ENCODE peak calls at places on chromosomes 13 and 19, in eight cellular contexts. W is heart right ventricle, I is brain microvascular endothelial cell, Y is colonic mucosa, M is bronchial epithelial cell, G is fibroblast of lung, O is kidney, F is prostate gland. T is an unnamed sample.

GRCh38 chr19:45638930-45639729 is at the start of gene EML2:
- DNase-seq in W (no peak), I (no peak), Y (peak), M (peak), G (no peak), O (peak), F (peak), T (no peak)

GRCh38 chr19:49574206-49574755 is 6.1 kb downstream of the NOSIP start:
- DNase-seq in W (no peak), I (no peak), Y (no peak), M (peak), G (no peak), O (no peak), F (no peak), T (no peak)

GRCh38 chr19:6766357-6767080 is 716 bp downstream of the SH2D3A start:
- DNase-seq in W (no peak), I (no peak), Y (no peak), M (peak), G (no peak), O (no peak), F (no peak), T (no peak)

GRCh38 chr13:31970237-31970930 is 61.2 kb upstream of the FRY start:
- DNase-seq in W (no peak), I (peak), Y (no peak), M (peak), G (peak), O (no peak), F (no peak), T (no peak)

GRCh38 chr13:26163812-26164211 is 58.3 kb downstream of the RNF6 start:
- DNase-seq in W (no peak), I (no peak), Y (no peak), M (no peak), G (no peak), O (no peak), F (no peak), T (no peak)

GRCh38 chr13:36131931-36132297 is 732 bp upstream of the DCLK1 start:
- DNase-seq in W (peak), I (peak), Y (peak), M (no peak), G (peak), O (peak), F (no peak), T (peak)

GRCh38 chr19:12847159-12848139 is 9.1 kb downstream of the MAST1 start:
- DNase-seq in W (peak), I (peak), Y (peak), M (peak), G (peak), O (peak), F (peak), T (peak)

GRCh38 chr13:20814224-20814910 is 40.6 kb upstream of the EEF1AKMT1 start:
- DNase-seq in W (peak), I (peak), Y (peak), M (peak), G (peak), O (peak), F (peak), T (peak)

GRCh38 chr19:45315304-45315703 is 7.4 kb downstream of the CKM start:
- DNase-seq in W (no peak), I (no peak), Y (no peak), M (no peak), G (no peak), O (no peak), F (no peak), T (no peak)

GRCh38 chr19:47229674-47230121 is 1.3 kb downstream of the BBC3 start:
- DNase-seq in W (no peak), I (no peak), Y (peak), M (no peak), G (peak), O (no peak), F (no peak), T (no peak)

GRCh38 chr19:47093841-47094240 is 19.7 kb downstream of the ZC3H4 start:
- DNase-seq in W (no peak), I (no peak), Y (no peak), M (no peak), G (no peak), O (peak), F (no peak), T (no peak)

GRCh38 chr13:111874981-111875380 is 192.0 kb upstream of the SOX1 start:
- DNase-seq in W (no peak), I (no peak), Y (no peak), M (no peak), G (no peak), O (no peak), F (no peak), T (no peak)

GRCh38 chr19:11767633-11768133 is 883 bp downstream of the ZNF441 start:
- DNase-seq in W (peak), I (peak), Y (peak), M (peak), G (peak), O (peak), F (peak), T (no peak)

GRCh38 chr13:77492982-77493381 is 42.5 kb upstream of the SCEL start:
- DNase-seq in W (no peak), I (peak), Y (no peak), M (peak), G (peak), O (no peak), F (no peak), T (no peak)

GRCh38 chr13:110042253-110042652 is 255.9 kb upstream of the IRS2 start:
- DNase-seq in W (no peak), I (no peak), Y (no peak), M (no peak), G (no peak), O (no peak), F (no peak), T (peak)

GRCh38 chr13:44396963-44397580 is 23.4 kb downstream of the SERP2 start:
- DNase-seq in W (peak), I (peak), Y (no peak), M (no peak), G (peak), O (peak), F (no peak), T (peak)

GRCh38 chr13:49690133-49690989 is 925 bp downstream of the EBPL start:
- DNase-seq in W (no peak), I (peak), Y (peak), M (peak), G (peak), O (no peak), F (peak), T (no peak)
- TF ChIP-seq CTCF in W (no peak), I (no peak), Y (no peak), M (no peak), G (no peak), O (no peak), F (no peak), T (no peak)

GRCh38 chr19:56355517-56355916 is 37.8 kb downstream of the ZNF582 start:
- DNase-seq in W (no peak), I (no peak), Y (no peak), M (no peak), G (no peak), O (no peak), F (no peak), T (no peak)

GRCh38 chr19:56351208-56351607 is 36.6 kb upstream of the ZSCAN5A start:
- DNase-seq in W (no peak), I (no peak), Y (no peak), M (no peak), G (no peak), O (no peak), F (no peak), T (no peak)

GRCh38 chr19:56348289-56348877 is 33.7 kb upstream of the ZSCAN5A start:
- DNase-seq in W (no peak), I (peak), Y (no peak), M (peak), G (peak), O (no peak), F (no peak), T (no peak)

GRCh38 chr19:56347163-56347778 is 32.6 kb upstream of the ZSCAN5A start:
- DNase-seq in W (no peak), I (no peak), Y (no peak), M (no peak), G (no peak), O (no peak), F (no peak), T (no peak)

GRCh38 chr19:56350416-56351045 is 35.9 kb upstream of the ZSCAN5A start:
- DNase-seq in W (peak), I (peak), Y (peak), M (peak), G (peak), O (no peak), F (peak), T (no peak)
- TF ChIP-seq CTCF in W (peak), I (peak), Y (peak), M (peak), G (peak), O (peak), F (peak), T (peak)

GRCh38 chr13:52845766-52846566 is 2.5 kb downstream of the PCDH8 start:
- DNase-seq in W (no peak), I (no peak), Y (peak), M (no peak), G (peak), O (peak), F (no peak), T (no peak)

GRCh38 chr13:52846567-52847321 is 1.7 kb downstream of the PCDH8 start:
- DNase-seq in W (peak), I (no peak), Y (peak), M (no peak), G (peak), O (peak), F (peak), T (no peak)

GRCh38 chr13:52847682-52848432 is 583 bp downstream of the PCDH8 start:
- DNase-seq in W (no peak), I (no peak), Y (no peak), M (no peak), G (no peak), O (no peak), F (no peak), T (no peak)

GRCh38 chr13:52847322-52847681 is 1.1 kb downstream of the PCDH8 start:
- DNase-seq in W (no peak), I (no peak), Y (no peak), M (no peak), G (no peak), O (peak), F (no peak), T (no peak)

DNA sequence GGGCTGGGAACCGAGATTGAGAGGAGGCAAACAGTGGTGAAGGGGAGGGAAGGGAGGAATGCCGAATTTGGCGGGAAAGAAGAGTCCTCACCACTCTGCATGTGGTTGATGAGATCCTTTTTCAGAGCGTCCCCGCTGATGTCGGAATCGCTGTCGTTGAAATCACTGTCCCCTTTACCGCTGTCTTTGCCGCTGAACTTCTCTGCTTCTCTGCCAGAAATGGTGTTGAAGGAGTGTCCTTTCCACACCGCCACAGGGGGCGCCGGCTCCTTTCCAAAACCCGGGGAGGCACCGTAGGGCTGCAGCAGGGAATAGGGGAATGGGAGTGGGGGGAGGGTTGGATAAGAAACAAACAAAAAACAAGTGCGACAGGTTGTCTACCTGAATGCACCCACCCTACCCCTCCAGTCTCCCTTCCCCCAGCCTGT is 3.1 kb downstream of the PCDH8 start:
- DNase-seq in W (no peak), I (no peak), Y (no peak), M (no peak), G (no peak), O (no peak), F (no peak), T (no peak)
- TF ChIP-seq CTCF in W (no peak), I (peak), Y (no peak), M (no peak), G (no peak), O (no peak), F (no peak), T (no peak)

GRCh38 chr19:53947624-53948023 is 15.1 kb upstream of the CACNG8 start:
- DNase-seq in W (no peak), I (no peak), Y (no peak), M (no peak), G (no peak), O (no peak), F (no peak), T (no peak)
- TF ChIP-seq CTCF in W (no peak), I (peak), Y (no peak), M (no peak), G (peak), O (no peak), F (no peak), T (no peak)

GRCh38 chr19:990119-990571 is 6.0 kb downstream of the WDR18 start:
- DNase-seq in W (no peak), I (no peak), Y (no peak), M (no peak), G (no peak), O (no peak), F (no peak), T (no peak)

GRCh38 chr19:988510-988909 is 4.4 kb downstream of the WDR18 start:
- DNase-seq in W (no peak), I (no peak), Y (no peak), M (no peak), G (no peak), O (no peak), F (no peak), T (no peak)

GRCh38 chr19:990746-991145 is 6.6 kb downstream of the WDR18 start:
- DNase-seq in W (no peak), I (no peak), Y (no peak), M (no peak), G (no peak), O (no peak), F (no peak), T (no peak)

GRCh38 chr19:988081-988480 is 3.9 kb downstream of the WDR18 start:
- DNase-seq in W (no peak), I (no peak), Y (no peak), M (no peak), G (no peak), O (no peak), F (no peak), T (no peak)

DNA sequence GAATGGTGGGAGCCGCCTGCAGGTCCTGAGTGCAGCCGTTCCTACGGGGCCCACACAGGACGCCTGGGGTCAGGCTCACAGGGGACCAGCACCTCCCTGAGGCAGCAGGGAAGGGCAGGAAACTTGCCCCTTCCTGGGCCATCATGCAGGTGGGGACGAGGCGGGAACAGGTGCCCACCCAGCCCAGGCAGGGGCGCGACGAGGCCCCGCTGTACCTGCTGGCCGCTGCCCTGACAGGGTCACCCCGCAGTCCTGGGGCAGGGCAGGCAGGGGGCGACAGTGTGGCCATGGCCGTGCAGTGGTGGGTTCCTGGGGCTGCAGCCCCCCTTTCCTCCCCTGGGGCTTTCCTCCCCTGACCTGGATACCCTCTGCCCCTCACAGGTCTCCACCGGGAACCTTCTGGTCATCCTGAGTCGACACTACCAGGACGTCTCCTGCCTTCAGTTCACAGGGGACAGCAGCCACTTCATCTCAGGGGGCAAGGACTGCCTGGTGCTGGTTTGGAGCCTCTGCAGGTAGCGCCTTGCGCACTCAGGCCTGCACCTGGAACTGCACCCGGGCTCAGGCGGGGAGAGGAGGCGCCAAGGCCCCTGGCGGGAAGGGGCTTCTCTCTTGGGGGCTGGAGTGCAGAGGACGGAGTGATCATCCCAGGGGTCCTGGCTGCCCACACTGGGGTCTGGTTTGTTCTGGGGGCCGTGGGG is 5.4 kb downstream of the WDR18 start:
- DNase-seq in W (no peak), I (no peak), Y (no peak), M (no peak), G (no peak), O (no peak), F (no peak), T (no peak)
- TF ChIP-seq CTCF in W (no peak), I (peak), Y (no peak), M (peak), G (peak), O (no peak), F (no peak), T (no peak)

GRCh38 chr19:5504115-5504514 is 48.9 kb downstream of the ZNRF4 start:
- DNase-seq in W (no peak), I (no peak), Y (no peak), M (no peak), G (no peak), O (no peak), F (no peak), T (no peak)
- TF ChIP-seq CTCF in W (no peak), I (peak), Y (no peak), M (peak), G (peak), O (no peak), F (no peak), T (no peak)

DNA sequence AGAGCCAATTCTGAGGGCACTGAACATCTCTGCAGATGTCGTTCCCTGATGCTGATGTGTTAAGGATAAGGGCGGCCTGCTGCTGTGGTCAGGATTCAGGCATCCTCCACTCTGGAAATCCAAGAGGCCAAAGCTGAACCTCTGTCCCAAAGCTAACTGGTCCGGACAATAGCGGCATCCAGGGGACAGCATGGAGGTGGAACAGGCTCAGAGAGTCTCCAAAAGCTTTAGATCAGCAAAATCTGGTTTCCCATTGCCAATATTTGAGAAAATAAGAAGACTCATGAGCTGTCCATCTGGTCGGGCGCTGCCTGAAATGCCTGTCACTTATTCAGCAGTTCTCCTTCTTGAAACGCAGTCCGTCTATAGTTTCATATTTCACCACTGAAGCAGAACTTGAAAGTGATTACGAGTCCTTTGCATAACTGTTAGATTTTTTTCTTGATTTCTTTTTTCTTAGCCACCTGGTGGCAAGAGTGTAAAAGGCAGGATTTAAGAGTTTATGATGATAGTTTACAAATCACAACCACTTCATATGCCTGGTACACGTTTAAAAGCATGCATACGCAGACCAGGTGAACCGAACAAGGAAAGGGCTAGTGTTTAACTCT is 45.9 kb downstream of the GGACT start:
- DNase-seq in W (no peak), I (peak), Y (no peak), M (peak), G (peak), O (no peak), F (no peak), T (peak)
- TF ChIP-seq CTCF in W (no peak), I (peak), Y (peak), M (peak), G (peak), O (peak), F (no peak), T (peak)

GRCh38 chr19:18855647-18856384 is 24.1 kb downstream of the UPF1 start:
- DNase-seq in W (no peak), I (no peak), Y (no peak), M (no peak), G (no peak), O (no peak), F (no peak), T (no peak)

GRCh38 chr19:18854982-18855381 is 23.2 kb downstream of the UPF1 start:
- DNase-seq in W (no peak), I (no peak), Y (no peak), M (no peak), G (no peak), O (no peak), F (no peak), T (no peak)

GRCh38 chr19:18851673-18852325 is 20.0 kb downstream of the UPF1 start:
- DNase-seq in W (no peak), I (no peak), Y (no peak), M (no peak), G (no peak), O (no peak), F (no peak), T (no peak)

GRCh38 chr19:18852634-18853033 is 20.9 kb downstream of the UPF1 start:
- DNase-seq in W (no peak), I (no peak), Y (no peak), M (no peak), G (no peak), O (no peak), F (no peak), T (no peak)

DNA sequence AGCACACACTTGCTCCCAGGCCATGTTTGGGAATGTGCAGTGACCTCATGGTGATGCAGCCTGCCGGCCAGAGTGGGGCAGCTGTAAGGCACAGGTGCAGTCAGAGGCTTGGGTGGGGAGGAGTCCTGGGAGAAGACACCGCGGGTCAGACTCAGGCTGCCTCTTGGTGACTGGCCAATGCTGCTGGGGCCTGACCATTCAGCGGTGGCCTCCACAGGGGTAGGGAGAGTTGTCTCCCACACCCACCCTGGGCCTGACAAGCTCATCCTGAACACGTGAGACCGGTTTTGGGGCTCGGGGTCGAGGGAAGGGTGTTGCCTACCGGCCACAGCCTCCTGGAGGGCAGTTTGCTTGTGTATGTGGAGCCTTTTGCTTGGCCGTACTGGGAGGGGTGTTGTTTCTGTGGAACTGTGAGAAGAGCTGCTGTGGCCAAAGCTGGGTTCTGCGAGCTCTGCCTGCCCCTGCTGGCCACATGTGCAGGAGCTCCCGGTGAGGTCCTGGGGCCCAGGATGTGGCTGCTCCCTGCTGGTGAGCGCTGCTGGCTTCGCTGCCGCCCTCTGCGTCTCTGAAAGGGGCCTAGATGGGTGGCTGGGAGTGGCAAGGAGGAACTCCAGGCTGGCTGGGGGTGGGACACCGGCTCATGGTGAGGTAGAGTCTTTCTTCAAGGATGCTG is 22.1 kb downstream of the UPF1 start:
- DNase-seq in W (no peak), I (no peak), Y (no peak), M (no peak), G (no peak), O (no peak), F (no peak), T (no peak)
- TF ChIP-seq CTCF in W (no peak), I (peak), Y (no peak), M (no peak), G (no peak), O (no peak), F (no peak), T (no peak)

GRCh38 chr19:9847087-9847671 is 12.1 kb downstream of the PIN1 start:
- DNase-seq in W (no peak), I (peak), Y (peak), M (peak), G (peak), O (no peak), F (peak), T (peak)
- TF ChIP-seq CTCF in W (peak), I (peak), Y (no peak), M (peak), G (peak), O (no peak), F (no peak), T (peak)

T was measured in AG09319.